ENCODE peak calls at places on chromosomes 1 and 21, in four cellular contexts. B is fibroblast of lung, E is osteoblast, K is neural progenitor cell. A is an unnamed sample.

GRCh38 chr1:197675475-197676324 is 99.6 kb downstream of the DENND1B start:
- DNase-seq in K (peak; percentile 29), E (no peak), B (peak; percentile 51), A (peak; percentile 22)

GRCh38 chr1:18536356-18536755 is 55.6 kb downstream of the KLHDC7A start:
- DNase-seq in K (no peak), B (no peak), E (no peak), A (no peak)

GRCh38 chr1:20063861-20064292 is 6.1 kb upstream of the PLA2G5 start:
- DNase-seq in E (peak; percentile 68), B (peak; percentile 78), K (no peak), A (peak; percentile 87)

GRCh38 chr1:2255420-2256369 is 27.6 kb downstream of the SKI start:
- DNase-seq in E (no peak), B (peak; percentile 71), K (no peak), A (peak; percentile 73)

GRCh38 chr1:236757640-236758039 is 37.5 kb upstream of the MTR start:
- DNase-seq in E (no peak), B (no peak), K (no peak), A (no peak)

GRCh38 chr21:41621523-41621922 is 113.6 kb upstream of the TMPRSS2 start:
- DNase-seq in K (no peak), B (peak; percentile 65), E (no peak), A (no peak)

GRCh38 chr1:14441302-14441741 is 157.2 kb upstream of the KAZN start:
- DNase-seq in B (peak; percentile 46), K (no peak), E (peak; percentile 92), A (peak; percentile 83)

GRCh38 chr1:192513196-192513595 is 62.4 kb upstream of the RGS1 start:
- DNase-seq in B (no peak), E (no peak), K (no peak), A (no peak)

GRCh38 chr1:178918328-178918727 is 47.5 kb upstream of the ANGPTL1 start:
- DNase-seq in E (no peak), K (no peak), B (no peak), A (no peak)

GRCh38 chr1:246788895-246789338 is 64.7 kb downstream of the SCCPDH start:
- DNase-seq in K (peak; percentile 28), E (peak; percentile 91), B (peak; percentile 49), A (no peak)

GRCh38 chr1:168991667-168992475 is 114.6 kb upstream of the ATP1B1 start:
- DNase-seq in B (no peak), E (no peak), K (no peak), A (no peak)

GRCh38 chr1:100077525-100077924 is 55.2 kb downstream of the SASS6 start:
- DNase-seq in E (no peak), K (no peak), B (no peak), A (no peak)

GRCh38 chr1:206103979-206104378 is 13.2 kb downstream of the AVPR1B start:
- DNase-seq in K (no peak), E (no peak), B (no peak), A (no peak)

GRCh38 chr1:220313576-220313975 is 41.3 kb upstream of the RAB3GAP2 start:
- DNase-seq in K (peak; percentile 43), E (no peak), B (no peak), A (no peak)

GRCh38 chr1:208170252-208170651 is 73.9 kb downstream of the PLXNA2 start:
- DNase-seq in B (no peak), E (no peak), K (no peak), A (no peak)

GRCh38 chr1:247241687-247242086 is 14.2 kb upstream of the VN1R5 start:
- DNase-seq in K (no peak), E (peak; percentile 78), B (no peak), A (no peak)

GRCh38 chr1:182713939-182714338 is 29.6 kb upstream of the RGS8 start:
- DNase-seq in E (no peak), K (no peak), B (no peak), A (no peak)

GRCh38 chr1:229370601-229371021 is 27.8 kb upstream of the CCSAP start:
- DNase-seq in K (no peak), B (no peak), E (no peak), A (no peak)

GRCh38 chr1:39818482-39818881 is 29.8 kb upstream of the BMP8B start:
- DNase-seq in K (no peak), E (no peak), B (no peak), A (no peak)

GRCh38 chr1:33123266-33123665 is 42.3 kb downstream of the AZIN2 start:
- DNase-seq in K (no peak), B (no peak), E (no peak), A (no peak)

GRCh38 chr1:174448964-174449363 is 1.2 kb downstream of the GPR52 start:
- DNase-seq in E (no peak), B (peak; percentile 81), K (no peak), A (peak; percentile 40)

GRCh38 chr1:165053273-165053835 is 303.2 kb downstream of the LMX1A start:
- DNase-seq in B (no peak), K (peak; percentile 10), E (no peak), A (no peak)

GRCh38 chr1:54857741-54858665 is 29.0 kb downstream of the DHCR24 start:
- DNase-seq in K (no peak), B (peak; percentile 81), E (peak; percentile 91), A (peak; percentile 78)

GRCh38 chr1:37727186-37727585 is 34.9 kb downstream of the CDCA8 start:
- DNase-seq in B (no peak), K (no peak), E (peak; percentile 37), A (no peak)

GRCh38 chr1:37726191-37726590 is 33.9 kb downstream of the CDCA8 start:
- DNase-seq in E (peak; percentile 9), K (no peak), B (no peak), A (no peak)

GRCh38 chr1:37724575-37724974 is 32.3 kb downstream of the CDCA8 start:
- DNase-seq in K (no peak), B (no peak), E (no peak), A (no peak)

GRCh38 chr1:37728416-37728815 is 36.1 kb downstream of the CDCA8 start:
- DNase-seq in K (no peak), B (no peak), E (no peak), A (no peak)

DNA sequence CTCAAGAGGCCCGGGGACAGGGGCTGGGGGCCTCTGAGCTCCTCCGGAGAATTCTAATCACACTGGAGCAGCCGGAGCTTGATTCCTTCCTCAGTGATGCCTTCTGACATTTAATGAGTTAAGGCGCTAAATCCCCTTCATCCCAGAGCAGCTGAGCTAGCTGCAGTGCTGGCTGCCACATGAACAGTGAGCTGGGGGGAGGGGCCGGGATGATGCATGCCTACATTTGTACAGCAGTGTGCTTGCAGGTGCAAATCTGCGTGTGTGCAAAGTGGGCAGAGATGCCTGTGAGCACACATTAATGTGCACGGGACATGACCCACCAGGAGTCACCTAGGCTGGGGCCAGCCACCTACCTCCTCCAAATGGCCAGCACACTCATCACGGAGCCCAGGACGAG is 34.4 kb downstream of the CDCA8 start:
- DNase-seq in B (no peak), E (peak; percentile 35), K (peak; percentile 68), A (no peak)
- H3K27me3 ChIP-seq in B (peaks cover 5% of the 10 kb centered on the region), E (peaks cover 56% of the 10 kb centered on the region), K (peaks cover 21% of the 10 kb centered on the region), A (peaks cover 49% of the 10 kb centered on the region)

GRCh38 chr1:156675271-156675708 is 1.9 kb downstream of the NES start:
- DNase-seq in B (no peak), E (peak; percentile 90), K (no peak), A (no peak)

GRCh38 chr1:156671804-156672203 is 5.4 kb downstream of the NES start:
- DNase-seq in B (no peak), K (no peak), E (peak; percentile 30), A (no peak)

GRCh38 chr1:156670791-156671190 is 6.4 kb downstream of the NES start:
- DNase-seq in B (no peak), K (no peak), E (no peak), A (no peak)

GRCh38 chr1:156675715-156676311 is 1.4 kb downstream of the NES start:
- DNase-seq in B (no peak), K (peak; percentile 65), E (peak; percentile 83), A (peak; percentile 39)

DNA sequence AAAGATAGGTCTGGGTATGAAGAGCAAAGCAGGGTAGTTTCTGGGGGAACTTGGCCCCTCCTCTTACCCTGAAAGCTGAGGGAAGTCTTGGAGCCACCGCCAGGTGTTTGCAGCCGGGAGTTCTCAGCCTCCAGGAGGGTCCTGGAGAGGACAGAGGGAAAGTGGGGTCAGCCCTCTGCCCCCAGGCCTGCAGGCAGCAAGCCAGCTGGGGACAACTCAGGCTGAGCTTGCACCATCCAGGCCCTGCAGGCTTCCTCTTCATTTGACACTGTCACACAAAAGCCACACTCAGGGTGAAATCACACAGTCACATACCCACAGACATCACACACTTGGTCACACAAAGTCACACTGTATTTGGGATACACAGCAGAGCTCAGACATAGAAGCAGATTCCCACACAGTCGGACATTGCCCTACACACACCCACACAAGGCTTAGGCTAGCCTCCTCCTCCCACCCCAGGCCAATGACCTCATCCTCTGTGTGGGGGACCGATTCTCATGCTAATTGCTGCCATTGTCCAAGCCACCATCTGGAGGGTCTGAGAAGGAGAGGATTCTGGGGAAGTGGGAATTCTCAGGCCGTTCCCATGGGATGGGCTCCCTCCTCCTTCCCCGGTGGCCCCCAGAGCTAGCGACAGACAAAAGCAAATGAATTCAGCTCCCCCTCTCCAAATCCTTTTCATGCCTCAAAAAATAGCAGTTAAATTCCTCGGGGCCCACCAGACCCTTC is 3.7 kb downstream of the NES start:
- DNase-seq in B (no peak), E (peak; percentile 84), K (peak; percentile 98), A (peak; percentile 39)
- H3K4me2 ChIP-seq in B (peak overlapping the region; percentile 85), E (no peak overlapping the region), K (peak overlapping the region; percentile 84), A (peak overlapping the region; percentile 19)

DNA sequence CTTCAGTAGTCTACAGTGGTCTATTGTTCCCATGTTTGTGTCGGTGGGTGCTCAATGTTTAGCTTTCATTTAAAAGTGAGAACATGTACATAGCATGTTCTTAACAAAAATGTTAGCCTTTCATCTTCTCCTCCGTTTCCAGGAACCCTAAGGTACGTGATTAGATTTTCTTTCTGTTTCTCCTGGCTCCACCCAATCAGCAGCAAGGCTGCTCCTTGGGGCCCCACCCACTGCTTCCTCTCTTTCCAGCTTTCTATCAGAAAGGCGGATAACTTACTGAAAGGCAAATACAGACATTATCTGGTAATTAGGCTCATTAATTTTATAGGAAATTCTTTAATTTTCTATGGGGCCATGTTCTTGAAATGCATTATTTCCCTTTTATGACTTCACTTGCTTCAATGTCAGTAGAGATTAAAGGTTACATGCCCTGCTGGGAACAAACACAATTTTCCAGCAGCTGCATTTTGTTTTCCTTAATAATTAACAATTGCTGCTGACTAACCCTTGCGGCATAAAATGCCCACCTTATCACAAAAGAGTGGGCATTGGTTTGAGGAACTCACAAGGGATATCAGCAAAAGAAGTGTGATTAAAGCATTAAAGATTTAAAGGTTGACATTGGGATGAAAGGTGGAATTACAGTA is 324.9 kb upstream of the SNX7 start:
- DNase-seq in K (no peak), E (no peak), B (no peak), A (no peak)
- TF ChIP-seq CTCF in K (no peak), E (no peak), B (no peak), A (no peak)

DNA sequence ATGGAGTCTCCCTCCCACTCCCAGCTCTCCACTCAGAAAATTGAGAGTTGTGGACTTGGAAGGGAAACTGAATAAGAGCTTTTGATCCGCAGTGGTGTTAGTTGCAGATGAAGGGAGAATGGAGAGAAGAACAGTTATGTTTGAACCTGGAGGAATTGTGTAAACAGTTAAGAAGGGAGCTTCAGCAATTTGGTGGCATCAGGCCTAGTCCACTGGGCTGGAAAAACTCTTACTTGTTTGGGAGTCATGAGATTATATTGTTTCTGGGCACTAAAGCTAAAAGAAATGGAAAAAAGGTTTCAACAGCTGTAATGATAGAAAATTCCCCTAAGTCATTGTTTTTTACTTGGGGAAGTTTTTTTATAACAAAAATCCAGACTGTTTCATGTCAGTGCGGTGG is 256.1 kb upstream of the C1orf87 start:
- DNase-seq in B (no peak), K (no peak), E (no peak), A (no peak)
- H3K27me3 ChIP-seq in B (no peaks in the 10 kb centered on the region), K (no peaks in the 10 kb centered on the region), E (no peaks in the 10 kb centered on the region), A (no peaks in the 10 kb centered on the region)

A was measured in IMR-90.